ENCODE peak calls at places on chromosomes 12 and 14, in eight cellular contexts. I is CD4-positive, CD25-positive, alpha-beta regulatory T cell; N is neural progenitor cell; O is cardiac muscle cell; M is heart right ventricle; Y is BE2C; S is mesenchymal stem cell; V is heart left ventricle. A is an unnamed sample.

GRCh38 chr12:79615596-79616560 is 74.9 kb downstream of the PAWR start:
- DNase-seq in I (no peak), N (no peak), O (no peak), M (no peak), Y (no peak), S (no peak), V (no peak), A (no peak)

GRCh38 chr12:93572712-93573551 is 457 bp downstream of the SOCS2 start:
- DNase-seq in I (peak; percentile 49), N (peak; percentile 53), O (peak; percentile 48), M (peak; percentile 31), Y (peak; percentile 43), S (peak; percentile 51), V (peak; percentile 58), A (peak; percentile 21)

GRCh38 chr14:99663716-99664635 is 19.0 kb downstream of the HHIPL1 start:
- DNase-seq in I (no peak), N (peak; percentile 89), O (no peak), M (no peak), Y (no peak), S (no peak), V (no peak), A (no peak)

GRCh38 chr12:53601296-53601847 is 24.8 kb downstream of the ATF7 start:
- DNase-seq in I (no peak), N (no peak), O (no peak), M (no peak), Y (no peak), S (no peak), V (no peak), A (no peak)

GRCh38 chr12:42886160-42886559 is 296.6 kb upstream of the PRICKLE1 start:
- DNase-seq in I (no peak), N (peak; percentile 10), O (no peak), M (no peak), Y (no peak), S (no peak), V (no peak), A (no peak)

GRCh38 chr12:75750950-75751349 is 239.5 kb upstream of the KRR1 start:
- DNase-seq in I (no peak), N (no peak), O (peak; percentile 75), M (no peak), Y (no peak), S (peak; percentile 58), V (no peak), A (no peak)

GRCh38 chr14:104132981-104133380 is 5.4 kb upstream of the KIF26A start:
- DNase-seq in I (no peak), N (peak; percentile 78), O (no peak), M (no peak), Y (peak; percentile 11), S (no peak), V (no peak), A (peak; percentile 6)

GRCh38 chr14:85527006-85527405 is 2.9 kb upstream of the FLRT2 start:
- DNase-seq in I (no peak), N (no peak), O (peak; percentile 23), M (no peak), Y (no peak), S (peak; percentile 21), V (no peak), A (no peak)

GRCh38 chr12:3632256-3633240 is 120.4 kb downstream of the CRACR2A start:
- DNase-seq in I (peak; percentile 39), N (no peak), O (no peak), M (no peak), Y (no peak), S (no peak), V (no peak), A (no peak)

GRCh38 chr14:26174395-26174794 is 423.4 kb downstream of the NOVA1 start:
- DNase-seq in I (no peak), N (no peak), O (no peak), M (no peak), Y (no peak), S (no peak), V (no peak), A (no peak)

GRCh38 chr12:43347026-43347425 is 205.0 kb downstream of the ADAMTS20 start:
- DNase-seq in I (no peak), N (no peak), O (no peak), M (no peak), Y (no peak), S (no peak), V (no peak), A (no peak)

GRCh38 chr12:32107376-32108267 is 975 bp downstream of the BICD1 start:
- DNase-seq in I (peak; percentile 39), N (peak; percentile 48), O (peak; percentile 67), M (no peak), Y (peak; percentile 19), S (peak; percentile 70), V (no peak), A (no peak)

GRCh38 chr12:6091786-6092566 is 32.5 kb downstream of the VWF start:
- DNase-seq in I (no peak), N (no peak), O (no peak), M (no peak), Y (no peak), S (no peak), V (no peak), A (no peak)

GRCh38 chr14:77143071-77143470 is 1.5 kb upstream of the ZDHHC22 start:
- DNase-seq in I (no peak), N (no peak), O (no peak), M (no peak), Y (peak; percentile 43), S (no peak), V (no peak), A (no peak)

GRCh38 chr14:74478996-74479635 is 14.0 kb downstream of the NPC2 start:
- DNase-seq in I (no peak), N (peak; percentile 73), O (peak; percentile 56), M (no peak), Y (peak; percentile 29), S (peak; percentile 34), V (no peak), A (no peak)

GRCh38 chr14:31138301-31138700 is 69.3 kb downstream of the HECTD1 start:
- DNase-seq in I (no peak), N (no peak), O (peak; percentile 12), M (no peak), Y (no peak), S (no peak), V (no peak), A (no peak)

GRCh38 chr12:53733051-53733812 is 6.0 kb upstream of the CALCOCO1 start:
- DNase-seq in I (no peak), N (no peak), O (no peak), M (no peak), Y (no peak), S (no peak), V (no peak), A (no peak)

GRCh38 chr14:96239759-96240158 is 16.3 kb upstream of the BDKRB1 start:
- DNase-seq in I (no peak), N (no peak), O (no peak), M (no peak), Y (no peak), S (no peak), V (no peak), A (no peak)

GRCh38 chr12:105352049-105352448 is 21.6 kb downstream of the C12orf75 start:
- DNase-seq in I (no peak), N (no peak), O (no peak), M (no peak), Y (no peak), S (no peak), V (no peak), A (no peak)

GRCh38 chr14:20934148-20934762 is 21.0 kb upstream of the RNASE2 start:
- DNase-seq in I (peak; percentile 27), N (peak; percentile 83), O (peak; percentile 38), M (peak; percentile 5), Y (peak; percentile 58), S (peak; percentile 3), V (peak; percentile 33), A (no peak)

GRCh38 chr14:50669441-50669986 is 1.4 kb upstream of the SAV1 start:
- DNase-seq in I (no peak), N (peak; percentile 49), O (no peak), M (no peak), Y (no peak), S (no peak), V (no peak), A (no peak)

GRCh38 chr12:3336606-3337311 is 154.2 kb upstream of the PRMT8 start:
- DNase-seq in I (no peak), N (peak; percentile 57), O (peak; percentile 12), M (peak; percentile 82), Y (no peak), S (no peak), V (peak; percentile 71), A (no peak)

GRCh38 chr12:11584213-11584855 is 65.1 kb upstream of the ETV6 start:
- DNase-seq in I (no peak), N (no peak), O (no peak), M (peak; percentile 6), Y (no peak), S (no peak), V (no peak), A (no peak)
- H3K9me3 ChIP-seq in I (no peaks in the 10 kb centered on the region), N (no peaks in the 10 kb centered on the region), O (no peaks in the 10 kb centered on the region), M (no peaks in the 10 kb centered on the region), Y (no peaks in the 10 kb centered on the region), S (no peaks in the 10 kb centered on the region), V (no peaks in the 10 kb centered on the region), A (no peaks in the 10 kb centered on the region)

DNA sequence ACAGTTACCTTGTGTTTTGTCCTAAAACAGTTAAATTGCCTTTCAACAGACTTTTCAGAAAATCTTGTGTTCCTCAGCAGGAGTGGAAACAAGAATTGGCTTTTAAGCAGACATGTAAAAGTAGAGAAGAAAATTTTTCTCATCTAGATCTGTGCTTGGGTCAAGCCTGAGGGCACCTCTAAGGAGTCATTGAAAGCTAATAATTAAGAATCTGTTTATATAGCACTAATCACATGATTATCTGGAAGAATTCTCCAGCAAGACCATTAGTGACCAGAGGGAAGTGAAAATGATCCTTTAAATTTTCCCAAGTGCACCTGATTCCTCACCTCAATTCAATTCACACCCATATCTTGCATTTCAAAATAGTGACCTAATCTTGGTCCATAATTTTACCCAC is 295.0 kb downstream of the DIO2 start:
- DNase-seq in I (no peak), N (no peak), O (no peak), M (no peak), Y (no peak), S (no peak), V (no peak), A (no peak)
- H3K9me3 ChIP-seq in I (no peaks in the 10 kb centered on the region), N (peaks cover 4% of the 10 kb centered on the region), O (no peaks in the 10 kb centered on the region), M (no peaks in the 10 kb centered on the region), Y (no peaks in the 10 kb centered on the region), S (peaks cover 7% of the 10 kb centered on the region), V (no peaks in the 10 kb centered on the region), A (no peaks in the 10 kb centered on the region)

DNA sequence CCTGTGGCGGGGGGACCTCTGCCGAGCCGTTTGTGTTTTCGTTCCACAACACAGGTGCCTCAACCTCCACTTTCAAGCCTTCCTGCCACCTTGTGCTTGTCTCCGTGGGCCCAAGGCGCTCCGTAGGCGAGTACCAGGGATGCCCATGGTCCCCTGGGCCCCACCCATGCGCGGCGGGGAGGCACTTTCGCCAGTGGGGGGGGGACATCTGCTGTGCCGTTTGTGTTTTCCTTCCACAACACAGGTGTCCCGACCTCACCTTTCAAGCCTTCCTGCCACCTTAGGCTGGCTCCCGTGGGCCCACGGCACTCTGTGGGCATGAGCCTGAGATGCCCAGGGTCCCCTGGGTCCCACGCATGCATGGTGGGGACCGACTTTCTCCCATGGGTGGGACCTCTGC is 335.9 kb downstream of the ALG10 start:
- DNase-seq in I (no peak), N (no peak), O (no peak), M (no peak), Y (no peak), S (no peak), V (no peak), A (no peak)
- H3K9me3 ChIP-seq in I (no peaks in the 10 kb centered on the region), N (no peaks in the 10 kb centered on the region), O (no peaks in the 10 kb centered on the region), M (no peaks in the 10 kb centered on the region), Y (no peaks in the 10 kb centered on the region), S (no peaks in the 10 kb centered on the region), V (no peaks in the 10 kb centered on the region), A (no peaks in the 10 kb centered on the region)

DNA sequence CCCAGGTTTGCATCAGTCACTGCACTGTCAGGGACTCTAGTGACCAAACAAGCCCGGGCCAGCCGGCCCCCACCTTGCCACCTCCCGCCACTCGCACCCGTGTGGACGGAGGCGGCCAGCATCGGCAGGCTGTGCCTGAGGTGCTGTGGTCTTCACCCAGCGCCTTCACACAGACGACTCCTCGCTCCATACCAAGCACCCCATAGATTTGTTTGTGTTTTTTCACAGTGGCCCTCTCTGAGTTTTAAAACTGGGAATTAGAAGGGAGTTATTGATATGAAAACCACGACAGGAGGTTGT is 89.3 kb downstream of the FBXL14 start:
- DNase-seq in I (no peak), N (no peak), O (no peak), M (no peak), Y (no peak), S (no peak), V (no peak), A (no peak)
- H3K9me3 ChIP-seq in I (no peaks in the 10 kb centered on the region), N (no peaks in the 10 kb centered on the region), O (no peaks in the 10 kb centered on the region), M (no peaks in the 10 kb centered on the region), Y (no peaks in the 10 kb centered on the region), S (no peaks in the 10 kb centered on the region), V (no peaks in the 10 kb centered on the region), A (no peaks in the 10 kb centered on the region)

A was measured in T-helper 17 cell.